ENCODE peak calls at places on chromosomes 7 and 10, in ten cellular contexts. R, A, O, B, Q, J, K, I, V and H are unnamed samples.
A peak's percentile ranks its signal among the peaks of the same experiment; 100 is the strongest.

GRCh38 chr7:98223351-98223897 is 12.2 kb downstream of the BHLHA15 start:
- DNase-seq in R (peak; percentile 41), A (no peak), O (no peak), B (no peak), Q (no peak), J (no peak), K (no peak), I (no peak), V (no peak), H (no peak)

GRCh38 chr10:3720228-3721019 is 64.6 kb downstream of the KLF6 start:
- DNase-seq in R (no peak), A (no peak), O (no peak), B (no peak), Q (peak; percentile 91), J (no peak), K (peak; percentile 23), I (no peak), V (peak; percentile 75), H (peak; percentile 87)

GRCh38 chr10:132094581-132095234 is 29.0 kb downstream of the JAKMIP3 start:
- DNase-seq in R (no peak), A (no peak), O (peak; percentile 22), B (no peak), Q (no peak), J (no peak), K (no peak), I (no peak), V (no peak), H (no peak)

GRCh38 chr10:102117391-102118159 is 2.6 kb downstream of the LDB1 start:
- DNase-seq in R (peak; percentile 82), A (no peak), O (peak; percentile 91), B (no peak), Q (peak; percentile 95), J (no peak), K (peak; percentile 81), I (no peak), V (peak; percentile 95), H (peak; percentile 83)

GRCh38 chr7:46932656-46933424 is 649.1 kb downstream of the TNS3 start:
- DNase-seq in R (peak; percentile 84), A (peak; percentile 59), O (no peak), B (no peak), Q (no peak), J (no peak), K (no peak), I (no peak), V (peak; percentile 80), H (peak; percentile 24)

GRCh38 chr10:132455441-132455971 is 58.5 kb downstream of the PWWP2B start:
- DNase-seq in R (no peak), A (no peak), O (peak; percentile 56), B (no peak), Q (no peak), J (no peak), K (peak; percentile 74), I (no peak), V (no peak), H (peak; percentile 75)

GRCh38 chr10:84293574-84294016 is 34.8 kb upstream of the CCSER2 start:
- DNase-seq in R (no peak), A (no peak), O (no peak), B (no peak), Q (no peak), J (no peak), K (no peak), I (no peak), V (no peak), H (no peak)

GRCh38 chr7:122412886-122413285 is 108.3 kb upstream of the FEZF1 start:
- DNase-seq in R (no peak), A (no peak), O (no peak), B (no peak), Q (no peak), J (no peak), K (no peak), I (no peak), V (peak; percentile 61), H (no peak)

GRCh38 chr10:104622598-104623209 is 18.4 kb upstream of the SORCS3 start:
- DNase-seq in R (no peak), A (no peak), O (no peak), B (peak; percentile 55), Q (peak; percentile 18), J (no peak), K (no peak), I (no peak), V (no peak), H (no peak)

GRCh38 chr7:5777932-5778331 is 3.5 kb downstream of the RNF216 start:
- DNase-seq in R (no peak), A (no peak), O (no peak), B (no peak), Q (no peak), J (no peak), K (no peak), I (no peak), V (peak; percentile 2), H (no peak)

GRCh38 chr7:44515595-44516268 is 25.3 kb upstream of the NUDCD3 start:
- DNase-seq in R (no peak), A (no peak), O (no peak), B (no peak), Q (no peak), J (no peak), K (no peak), I (no peak), V (no peak), H (peak; percentile 46)
- TF ChIP-seq POLR2AphosphoS5 in R (no peak), A (no peak), O (no peak), B (no peak), Q (no peak), J (no peak), K (no peak), I (no peak), V (no peak), H (no peak)

GRCh38 chr10:112782176-112782907 is 167.7 kb upstream of the TCF7L2 start:
- DNase-seq in R (no peak), A (no peak), O (peak; percentile 35), B (no peak), Q (no peak), J (no peak), K (peak; percentile 49), I (no peak), V (peak; percentile 95), H (no peak)
- TF ChIP-seq POLR2AphosphoS5 in R (no peak), A (no peak), O (peak; percentile 49), B (no peak), Q (no peak), J (no peak), K (peak; percentile 24), I (no peak), V (peak; percentile 55), H (no peak)

GRCh38 chr7:73986158-73986631 is 41.8 kb upstream of the ELN start:
- DNase-seq in R (no peak), A (no peak), O (peak; percentile 27), B (no peak), Q (no peak), J (no peak), K (peak; percentile 51), I (no peak), V (peak; percentile 79), H (peak; percentile 86)
- TF ChIP-seq POLR2AphosphoS5 in R (no peak), A (no peak), O (no peak), B (no peak), Q (no peak), J (no peak), K (no peak), I (no peak), V (peak; percentile 33), H (no peak)

DNA sequence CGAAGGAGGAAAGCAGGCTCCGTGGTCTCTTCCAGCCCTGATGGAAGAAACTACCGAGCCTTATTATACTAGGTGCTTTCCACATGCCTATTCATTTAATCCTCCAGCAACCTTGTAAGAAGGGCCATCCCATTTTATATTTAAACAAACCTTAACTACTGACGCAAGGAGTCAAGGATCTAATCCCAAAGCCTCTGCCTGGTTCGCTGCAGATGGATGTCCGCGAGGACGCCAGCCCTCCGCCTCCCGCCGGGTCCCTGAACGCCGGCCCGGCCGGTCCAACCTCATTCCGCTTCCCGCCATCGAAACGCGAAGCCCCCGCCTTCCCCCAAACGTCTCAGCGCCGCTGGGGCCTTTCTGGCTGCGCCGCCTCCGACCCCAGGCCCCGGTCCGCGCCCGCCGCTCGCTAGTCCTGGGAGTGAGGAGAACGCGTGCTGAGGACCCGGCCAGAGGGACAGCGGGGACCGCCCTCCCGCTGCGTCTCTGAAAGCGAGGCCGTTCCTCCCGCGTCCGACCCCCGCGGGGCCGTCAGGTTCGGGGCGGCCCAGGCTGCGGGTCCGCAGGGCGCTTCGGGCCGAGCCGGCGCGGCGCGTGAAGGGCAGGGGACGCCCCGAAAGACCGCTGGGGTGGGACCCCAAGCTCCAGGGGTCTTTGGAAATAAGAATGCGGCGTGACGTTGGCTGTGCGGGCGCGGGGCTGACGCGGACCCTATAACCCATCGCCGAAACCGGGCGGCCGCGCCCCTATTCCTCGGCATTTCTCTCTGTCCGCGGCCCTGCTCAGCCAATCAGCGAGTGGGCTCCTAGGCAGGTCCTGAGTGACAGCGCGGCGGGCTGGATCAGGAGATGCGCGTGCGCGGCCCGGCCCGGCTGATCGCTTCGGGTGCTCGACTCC is 448 bp upstream of the ATP6V0E2 start:
- DNase-seq in R (peak; percentile 95), A (peak; percentile 45), O (peak; percentile 96), B (peak; percentile 78), Q (peak; percentile 78), J (peak; percentile 98), K (peak; percentile 96), I (peak; percentile 99), V (peak; percentile 98), H (peak; percentile 99)
- TF ChIP-seq POLR2AphosphoS5 in R (peak; percentile 85), A (peak; percentile 47), O (peak; percentile 69), B (no peak), Q (no peak), J (no peak), K (peak; percentile 62), I (no peak), V (peak; percentile 92), H (no peak)

GRCh38 chr10:119489572-119490326 is 52.8 kb downstream of the RGS10 start:
- DNase-seq in R (no peak), A (peak; percentile 39), O (peak; percentile 36), B (peak; percentile 32), Q (peak; percentile 47), J (peak; percentile 71), K (peak; percentile 43), I (peak; percentile 71), V (peak; percentile 71), H (no peak)
- TF ChIP-seq POLR2AphosphoS5 in R (no peak), A (no peak), O (no peak), B (peak; percentile 52), Q (no peak), J (no peak), K (no peak), I (no peak), V (no peak), H (no peak)